ENCODE peak calls at places on chromosomes 3 and 15, in nine cellular contexts. Q, P, O, C, I, T, F, J and Y are unnamed samples.

GRCh38 chr15:31774045-31774444 is 256.3 kb upstream of the CHRNA7 start:
- DNase-seq in O (no peak), J (no peak), Q (no peak), P (no peak), T (peak), C (no peak), I (no peak), F (no peak), Y (no peak)

GRCh38 chr15:85730001-85730820 is 64.5 kb downstream of the KLHL25 start:
- DNase-seq in Q (peak), T (peak), I (no peak), J (peak), P (no peak), F (peak), O (peak), C (peak), Y (peak)

GRCh38 chr3:99783009-99783573 is 34.6 kb upstream of the CMSS1 start:
- DNase-seq in C (peak), O (no peak), Q (no peak), P (no peak), J (peak), I (no peak), T (no peak), F (no peak), Y (no peak)

GRCh38 chr15:25180606-25181289 is 226.0 kb downstream of the SNRPN start:
- DNase-seq in P (peak), I (no peak), Q (no peak), F (no peak), C (no peak), J (no peak), O (peak), T (no peak), Y (no peak)

GRCh38 chr15:99704444-99704838 is 28.8 kb downstream of the LYSMD4 start:
- DNase-seq in P (no peak), C (peak), F (peak), I (no peak), J (peak), O (no peak), T (peak), Q (peak), Y (peak)

GRCh38 chr15:60479361-60479684 is 381 bp upstream of the ICE2 start:
- DNase-seq in Q (peak), P (no peak), F (no peak), O (no peak), T (no peak), I (no peak), C (no peak), J (no peak), Y (no peak)

GRCh38 chr3:143648218-143648617 is 200.1 kb downstream of the SLC9A9 start:
- DNase-seq in O (no peak), C (no peak), J (no peak), T (no peak), Q (no peak), I (no peak), P (no peak), F (no peak), Y (no peak)

GRCh38 chr3:65490132-65490531 is 548.6 kb downstream of the MAGI1 start:
- DNase-seq in O (no peak), P (no peak), F (no peak), J (no peak), T (no peak), Q (no peak), I (no peak), C (no peak), Y (no peak)

GRCh38 chr3:8983591-8983990 is 20.3 kb upstream of the RAD18 start:
- DNase-seq in T (no peak), O (no peak), I (no peak), P (no peak), F (no peak), C (no peak), Q (peak), J (no peak), Y (no peak)

GRCh38 chr3:14791343-14791945 is 27.3 kb upstream of the FGD5 start:
- DNase-seq in Q (peak), J (peak), T (peak), O (peak), C (peak), F (peak), I (peak), P (peak), Y (peak)

GRCh38 chr15:58770857-58771620 is at the start of gene MINDY2:
- DNase-seq in O (peak), J (peak), C (peak), F (peak), Q (peak), T (peak), P (peak), I (peak), Y (peak)

GRCh38 chr3:61564405-61565059 is 3.2 kb downstream of the PTPRG start:
- DNase-seq in O (no peak), F (peak), I (peak), Q (peak), T (peak), P (peak), C (peak), J (peak), Y (no peak)

GRCh38 chr3:73056365-73057150 is 4.9 kb upstream of the EBLN2 start:
- DNase-seq in C (no peak), I (no peak), Q (peak), P (no peak), T (no peak), F (no peak), O (no peak), J (peak), Y (peak)

GRCh38 chr3:132433121-132433520 is 15.8 kb downstream of the DNAJC13 start:
- DNase-seq in F (no peak), I (no peak), J (no peak), T (no peak), P (no peak), O (no peak), C (no peak), Q (no peak), Y (no peak)

GRCh38 chr15:69816522-69816921 is 281.2 kb downstream of the TLE3 start:
- DNase-seq in C (no peak), J (no peak), T (no peak), Q (no peak), P (no peak), O (no peak), I (no peak), F (no peak), Y (no peak)

GRCh38 chr15:70318996-70319465 is 221.3 kb upstream of the TLE3 start:
- DNase-seq in J (peak), I (no peak), T (no peak), F (no peak), O (no peak), Q (no peak), C (peak), P (peak), Y (no peak)

GRCh38 chr3:177916461-177916860 is 619.8 kb upstream of the KCNMB2 start:
- DNase-seq in C (no peak), O (no peak), J (no peak), P (no peak), T (no peak), F (no peak), Q (no peak), I (no peak), Y (no peak)

GRCh38 chr15:89813381-89814111 is 1.1 kb downstream of the ANPEP start:
- DNase-seq in C (no peak), O (no peak), T (no peak), F (no peak), J (no peak), Q (no peak), P (no peak), I (no peak), Y (no peak)

GRCh38 chr3:42501681-42502428 is 588 bp upstream of the VIPR1 start:
- DNase-seq in J (peak), F (peak), O (peak), P (peak), C (peak), T (peak), Q (peak), I (peak), Y (peak)

GRCh38 chr3:45105855-45106655 is 40.1 kb downstream of the CDCP1 start:
- DNase-seq in Q (no peak), T (no peak), J (peak), C (peak), O (peak), F (peak), P (no peak), I (no peak), Y (no peak)

GRCh38 chr3:123105201-123106189 is 38.7 kb downstream of the PDIA5 start:
- DNase-seq in F (no peak), P (no peak), T (no peak), J (no peak), C (no peak), I (no peak), O (no peak), Q (no peak), Y (no peak)

GRCh38 chr3:105647047-105647446 is 221.8 kb downstream of the CBLB start:
- DNase-seq in Q (peak), F (no peak), P (no peak), T (no peak), J (peak), I (no peak), O (no peak), C (peak), Y (peak)

GRCh38 chr15:48494646-48495045 is 150.9 kb downstream of the FBN1 start:
- DNase-seq in F (no peak), O (no peak), C (peak), T (no peak), Q (no peak), P (no peak), J (peak), I (no peak), Y (no peak)

GRCh38 chr15:57635300-57635944 is 43.7 kb downstream of the MYZAP start:
- DNase-seq in F (no peak), C (no peak), I (peak), T (no peak), P (peak), Q (peak), O (no peak), J (no peak), Y (no peak)